ENCODE peak calls at places on chromosomes 1 and 21, in seven cellular contexts. K is neural progenitor cell, Z is stomach, S is left ventricle myocardium inferior, P is K562, O is ascending aorta, X is left lung. F is an unnamed sample.

GRCh38 chr1:8439015-8439702 is 121.2 kb downstream of the SLC45A1 start:
- DNase-seq in O (peak; percentile 91), S (peak; percentile 82), K (peak; percentile 80), P (peak; percentile 82), X (peak; percentile 90), Z (peak; percentile 76), F (no peak)

GRCh38 chr1:17441265-17441992 is 2.0 kb upstream of the RCC2 start:
- DNase-seq in X (no peak), P (peak; percentile 55), K (peak; percentile 48), Z (no peak), S (no peak), O (no peak), F (no peak)

GRCh38 chr21:25934771-25935224 is 200.0 kb downstream of the GABPA start:
- DNase-seq in K (no peak), S (peak; percentile 60), O (peak; percentile 94), X (peak; percentile 60), P (no peak), Z (peak; percentile 75), F (no peak)

GRCh38 chr1:236685917-236686814 is at the start of gene ACTN2:
- DNase-seq in K (peak; percentile 85), P (peak; percentile 84), Z (peak; percentile 55), O (peak; percentile 79), S (peak; percentile 74), X (peak; percentile 40), F (peak; percentile 18)

GRCh38 chr1:154556422-154556821 is 2.0 kb downstream of the UBE2Q1 start:
- DNase-seq in S (peak; percentile 41), X (no peak), K (peak; percentile 66), Z (no peak), O (no peak), P (no peak), F (no peak)

GRCh38 chr21:45457832-45458172 is 52.8 kb downstream of the COL18A1 start:
- DNase-seq in K (no peak), P (no peak), Z (no peak), O (no peak), S (peak; percentile 6), X (no peak), F (no peak)

GRCh38 chr1:59353453-59353852 is 56.6 kb downstream of the FGGY start:
- DNase-seq in X (no peak), S (no peak), O (no peak), P (no peak), K (no peak), Z (no peak), F (no peak)

GRCh38 chr1:236141447-236142357 is 637 bp upstream of the GPR137B start:
- DNase-seq in Z (peak; percentile 51), S (no peak), K (peak; percentile 72), P (no peak), O (no peak), X (no peak), F (no peak)

GRCh38 chr1:242651817-242652216 is 127.3 kb upstream of the PLD5 start:
- DNase-seq in O (no peak), P (no peak), K (peak; percentile 58), Z (no peak), S (no peak), X (no peak), F (peak; percentile 61)

GRCh38 chr1:224497714-224498573 is 63.3 kb upstream of the WDR26 start:
- DNase-seq in X (peak; percentile 53), K (peak; percentile 49), O (peak; percentile 79), P (no peak), Z (peak; percentile 36), S (no peak), F (no peak)

GRCh38 chr1:56676571-56677035 is 31.5 kb downstream of the PRKAA2 start:
- DNase-seq in K (no peak), P (no peak), X (no peak), S (no peak), O (no peak), Z (no peak), F (no peak)

GRCh38 chr1:12478612-12478985 is 139.4 kb downstream of the DHRS3 start:
- DNase-seq in P (no peak), X (no peak), O (no peak), S (no peak), K (no peak), Z (no peak), F (no peak)

GRCh38 chr21:34128124-34128523 is 54.7 kb downstream of the MRPS6 start:
- DNase-seq in P (no peak), Z (no peak), X (no peak), O (peak; percentile 77), K (peak; percentile 12), S (no peak), F (no peak)

GRCh38 chr1:38482080-38482826 is 377.3 kb downstream of the RRAGC start:
- DNase-seq in K (no peak), S (no peak), P (no peak), X (no peak), Z (no peak), O (no peak), F (no peak)

GRCh38 chr1:8598060-8598724 is 219.2 kb downstream of the RERE start:
- DNase-seq in X (no peak), K (peak; percentile 23), P (no peak), O (peak; percentile 69), S (peak; percentile 24), Z (peak; percentile 50), F (no peak)

GRCh38 chr1:20048563-20048962 is 21.4 kb upstream of the PLA2G5 start:
- DNase-seq in O (no peak), K (no peak), S (no peak), X (no peak), P (no peak), Z (no peak), F (no peak)

GRCh38 chr1:61388586-61388985 is 306.2 kb downstream of the NFIA start:
- DNase-seq in S (no peak), Z (no peak), P (no peak), X (no peak), O (no peak), K (no peak), F (no peak)

GRCh38 chr21:42388740-42389448 is 7.0 kb downstream of the TMPRSS3 start:
- DNase-seq in O (no peak), P (peak; percentile 37), X (no peak), K (no peak), Z (peak; percentile 70), S (no peak), F (no peak)

GRCh38 chr21:42390696-42391095 is 5.2 kb downstream of the TMPRSS3 start:
- DNase-seq in P (no peak), O (no peak), S (no peak), X (no peak), Z (no peak), K (no peak), F (no peak)

GRCh38 chr21:42387843-42388242 is 8.0 kb downstream of the TMPRSS3 start:
- DNase-seq in K (no peak), O (no peak), P (no peak), X (no peak), Z (no peak), S (no peak), F (no peak)

GRCh38 chr21:42390193-42390592 is 5.7 kb downstream of the TMPRSS3 start:
- DNase-seq in K (no peak), O (no peak), P (no peak), S (no peak), Z (no peak), X (no peak), F (no peak)

GRCh38 chr21:42389449-42389835 is 6.4 kb downstream of the TMPRSS3 start:
- DNase-seq in P (no peak), S (no peak), Z (peak; percentile 83), O (no peak), X (no peak), K (peak; percentile 42), F (no peak)
- H3K4me1 ChIP-seq in P (peaks cover 16% of the 10 kb centered on the region), S (peaks cover 11% of the 10 kb centered on the region), Z (peaks cover 10% of the 10 kb centered on the region), O (no peaks in the 10 kb centered on the region), X (peaks cover 21% of the 10 kb centered on the region), K (peaks cover 11% of the 10 kb centered on the region), F (peaks cover 9% of the 10 kb centered on the region)

GRCh38 chr1:232517204-232517603 is 112.7 kb downstream of the SIPA1L2 start:
- DNase-seq in K (no peak), X (no peak), Z (no peak), O (no peak), P (no peak), S (no peak), F (no peak)

GRCh38 chr1:232518357-232518756 is 111.6 kb downstream of the SIPA1L2 start:
- DNase-seq in K (no peak), S (no peak), P (no peak), O (no peak), X (no peak), Z (no peak), F (no peak)

GRCh38 chr1:232512712-232513111 is 117.2 kb downstream of the SIPA1L2 start:
- DNase-seq in P (no peak), X (no peak), S (no peak), Z (no peak), O (no peak), K (no peak), F (no peak)

GRCh38 chr1:232519186-232519585 is 110.7 kb downstream of the SIPA1L2 start:
- DNase-seq in X (no peak), P (no peak), K (no peak), Z (no peak), O (no peak), S (peak; percentile 63), F (no peak)

GRCh38 chr1:232515706-232516105 is 114.2 kb downstream of the SIPA1L2 start:
- DNase-seq in Z (no peak), K (no peak), X (no peak), O (no peak), S (no peak), P (no peak), F (no peak)
- H3K27ac ChIP-seq in Z (no peak overlapping the region), K (no peak overlapping the region), X (no peak overlapping the region), O (no peak overlapping the region), S (no peak overlapping the region), P (no peak overlapping the region), F (no peak overlapping the region)

GRCh38 chr1:40663324-40664166 is 1.9 kb downstream of the RIMS3 start:
- DNase-seq in Z (no peak), P (no peak), X (no peak), O (no peak), S (no peak), K (no peak), F (no peak)

GRCh38 chr1:40662151-40662550 is 3.3 kb downstream of the RIMS3 start:
- DNase-seq in P (no peak), K (no peak), Z (no peak), S (no peak), X (no peak), O (no peak), F (no peak)

GRCh38 chr1:40664167-40664537 is 1.3 kb downstream of the RIMS3 start:
- DNase-seq in Z (no peak), S (no peak), P (no peak), O (no peak), K (no peak), X (no peak), F (no peak)

GRCh38 chr1:40661678-40662077 is 3.8 kb downstream of the RIMS3 start:
- DNase-seq in O (no peak), K (no peak), X (no peak), P (no peak), S (no peak), Z (peak; percentile 29), F (no peak)

GRCh38 chr1:40662864-40663263 is 2.6 kb downstream of the RIMS3 start:
- DNase-seq in Z (no peak), O (no peak), S (no peak), X (no peak), P (no peak), K (no peak), F (no peak)
- H3K4me1 ChIP-seq in Z (peaks cover 15% of the 10 kb centered on the region), O (peaks cover 4% of the 10 kb centered on the region), S (peaks cover 25% of the 10 kb centered on the region), X (peaks cover 13% of the 10 kb centered on the region), P (peaks cover 20% of the 10 kb centered on the region), K (peaks cover 17% of the 10 kb centered on the region), F (peaks cover 7% of the 10 kb centered on the region)

DNA sequence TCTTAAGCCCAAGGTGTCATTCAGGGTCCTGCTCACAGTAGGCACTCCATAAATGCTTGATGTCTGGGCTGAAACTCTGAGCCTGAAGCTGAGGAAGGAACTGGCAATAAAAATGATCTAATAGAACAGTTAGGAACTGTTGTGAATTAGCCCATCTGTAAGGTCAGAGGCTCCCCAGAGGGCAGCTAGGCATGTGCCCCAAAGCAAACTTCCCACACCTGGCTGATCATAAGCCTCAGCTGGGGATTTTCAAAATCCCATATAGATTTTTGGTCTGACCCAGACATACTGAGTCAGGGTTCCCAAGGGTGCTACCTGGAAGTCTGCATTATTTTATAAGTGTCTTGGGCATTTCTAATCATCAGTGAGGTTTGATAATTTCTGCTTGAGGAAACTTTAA is 309.4 kb upstream of the PROX1 start:
- DNase-seq in O (no peak), X (no peak), K (no peak), P (no peak), S (no peak), Z (no peak), F (no peak)
- H3K27ac ChIP-seq in O (no peak overlapping the region), X (no peak overlapping the region), K (no peak overlapping the region), P (no peak overlapping the region), S (no peak overlapping the region), Z (no peak overlapping the region), F (no peak overlapping the region)

F was measured in iPS DF 6.9.